ENCODE peak calls at places on chromosomes 2 and 18, in nine cellular contexts. G, K, D, H, Q, Z, N, C and O are unnamed samples.

GRCh38 chr2:139142252-139142651 is 362.1 kb upstream of the NXPH2 start:
- DNase-seq in G (no peak), K (peak; percentile 15), D (peak; percentile 1), H (no peak), Q (no peak), Z (no peak), N (peak; percentile 23), C (no peak), O (no peak)

GRCh38 chr2:64646007-64646880 is 7.5 kb downstream of the SERTAD2 start:
- DNase-seq in G (peak; percentile 48), K (peak; percentile 91), D (peak; percentile 69), H (peak; percentile 85), Q (peak; percentile 70), Z (peak; percentile 84), N (peak; percentile 70), C (peak; percentile 90), O (peak; percentile 42)

GRCh38 chr2:20231632-20232031 is 6.7 kb upstream of the SDC1 start:
- DNase-seq in G (no peak), K (peak; percentile 93), D (peak; percentile 76), H (no peak), Q (peak; percentile 78), Z (no peak), N (peak; percentile 94), C (no peak), O (no peak)

GRCh38 chr2:233446616-233447305 is 92.5 kb downstream of the DGKD start:
- DNase-seq in G (no peak), K (no peak), D (no peak), H (no peak), Q (no peak), Z (no peak), N (no peak), C (peak; percentile 24), O (no peak)

GRCh38 chr18:77039196-77040140 is 93.1 kb downstream of the MBP start:
- DNase-seq in G (no peak), K (no peak), D (no peak), H (no peak), Q (no peak), Z (no peak), N (no peak), C (no peak), O (no peak)

GRCh38 chr2:39743170-39743851 is 35.7 kb downstream of the THUMPD2 start:
- DNase-seq in G (no peak), K (no peak), D (peak; percentile 70), H (no peak), Q (peak; percentile 74), Z (no peak), N (no peak), C (no peak), O (no peak)

GRCh38 chr2:206218792-206219509 is 55.5 kb upstream of the ZDBF2 start:
- DNase-seq in G (no peak), K (no peak), D (no peak), H (no peak), Q (no peak), Z (no peak), N (no peak), C (no peak), O (no peak)

GRCh38 chr2:1024981-1025380 is 74.3 kb downstream of the SNTG2 start:
- DNase-seq in G (no peak), K (no peak), D (peak; percentile 8), H (no peak), Q (peak; percentile 37), Z (no peak), N (no peak), C (no peak), O (no peak)

GRCh38 chr2:54999182-54999581 is 51.1 kb downstream of the RTN4 start:
- DNase-seq in G (no peak), K (no peak), D (peak; percentile 77), H (no peak), Q (peak; percentile 83), Z (no peak), N (no peak), C (no peak), O (no peak)

GRCh38 chr2:241613018-241613780 is 23.8 kb downstream of the THAP4 start:
- DNase-seq in G (no peak), K (no peak), D (peak; percentile 26), H (no peak), Q (no peak), Z (no peak), N (no peak), C (no peak), O (no peak)

GRCh38 chr2:29443627-29444026 is 328.4 kb downstream of the CLIP4 start:
- DNase-seq in G (no peak), K (no peak), D (peak; percentile 49), H (no peak), Q (peak; percentile 86), Z (no peak), N (no peak), C (no peak), O (no peak)

GRCh38 chr2:174971868-174972781 is 33.1 kb downstream of the CHN1 start:
- DNase-seq in G (no peak), K (peak; percentile 48), D (peak; percentile 75), H (no peak), Q (peak; percentile 86), Z (no peak), N (peak; percentile 64), C (no peak), O (no peak)

GRCh38 chr2:72830273-72830672 is 4.4 kb upstream of the EXOC6B start:
- DNase-seq in G (no peak), K (no peak), D (no peak), H (no peak), Q (no peak), Z (no peak), N (no peak), C (no peak), O (no peak)

GRCh38 chr2:222307138-222307756 is 8.4 kb upstream of the PAX3 start:
- DNase-seq in G (no peak), K (peak; percentile 66), D (no peak), H (peak; percentile 70), Q (peak; percentile 55), Z (no peak), N (peak; percentile 36), C (no peak), O (no peak)

GRCh38 chr2:219358170-219359075 is 25.9 kb upstream of the RESP18 start:
- DNase-seq in G (no peak), K (no peak), D (no peak), H (no peak), Q (no peak), Z (no peak), N (no peak), C (no peak), O (no peak)

GRCh38 chr2:239429473-239430350 is 28.9 kb upstream of the HDAC4 start:
- DNase-seq in G (no peak), K (no peak), D (peak; percentile 39), H (no peak), Q (no peak), Z (no peak), N (no peak), C (no peak), O (no peak)

GRCh38 chr2:191740776-191741175 is 62.8 kb downstream of the NABP1 start:
- DNase-seq in G (no peak), K (no peak), D (no peak), H (no peak), Q (no peak), Z (no peak), N (no peak), C (no peak), O (no peak)

GRCh38 chr2:238097988-238098853 is 1.9 kb upstream of the ESPNL start:
- DNase-seq in G (no peak), K (peak; percentile 46), D (no peak), H (peak; percentile 78), Q (peak; percentile 42), Z (no peak), N (peak; percentile 55), C (peak; percentile 32), O (no peak)

GRCh38 chr2:163990088-163990487 is 254.3 kb upstream of the FIGN start:
- DNase-seq in G (no peak), K (no peak), D (no peak), H (no peak), Q (no peak), Z (no peak), N (no peak), C (no peak), O (no peak)

GRCh38 chr18:41690332-41691110 is 264.5 kb upstream of the PIK3C3 start:
- DNase-seq in G (no peak), K (no peak), D (no peak), H (no peak), Q (no peak), Z (no peak), N (no peak), C (no peak), O (no peak)

GRCh38 chr2:238424313-238424700 is 2.4 kb upstream of the ASB1 start:
- DNase-seq in G (no peak), K (no peak), D (peak; percentile 33), H (no peak), Q (peak; percentile 29), Z (no peak), N (no peak), C (no peak), O (no peak)

GRCh38 chr2:69755862-69756467 is 14.0 kb downstream of the ANXA4 start:
- DNase-seq in G (no peak), K (peak; percentile 81), D (peak; percentile 60), H (no peak), Q (peak; percentile 92), Z (no peak), N (peak; percentile 87), C (no peak), O (no peak)

GRCh38 chr2:23563673-23564617 is 179.0 kb downstream of the KLHL29 start:
- DNase-seq in G (no peak), K (peak; percentile 47), D (peak; percentile 69), H (peak; percentile 65), Q (peak; percentile 88), Z (no peak), N (no peak), C (no peak), O (peak; percentile 43)

GRCh38 chr2:165058471-165059265 is 103.3 kb upstream of the SLC38A11 start:
- DNase-seq in G (no peak), K (no peak), D (no peak), H (no peak), Q (no peak), Z (no peak), N (no peak), C (no peak), O (no peak)

GRCh38 chr2:234994340-234995321 is 42.8 kb downstream of the SH3BP4 start:
- DNase-seq in G (no peak), K (no peak), D (no peak), H (no peak), Q (no peak), Z (no peak), N (no peak), C (no peak), O (no peak)

GRCh38 chr18:47448956-47449355 is 197.5 kb upstream of the SKOR2 start:
- DNase-seq in G (no peak), K (no peak), D (no peak), H (no peak), Q (no peak), Z (no peak), N (no peak), C (no peak), O (no peak)

GRCh38 chr2:143161982-143162837 is 33.0 kb downstream of the ARHGAP15 start:
- DNase-seq in G (no peak), K (peak; percentile 44), D (peak; percentile 58), H (no peak), Q (peak; percentile 31), Z (peak; percentile 26), N (peak; percentile 41), C (no peak), O (peak; percentile 40)

GRCh38 chr2:96109931-96110511 is 6.3 kb downstream of the ADRA2B start:
- DNase-seq in G (no peak), K (no peak), D (no peak), H (no peak), Q (no peak), Z (no peak), N (no peak), C (peak; percentile 19), O (no peak)

GRCh38 chr18:34947711-34948125 is 93.5 kb upstream of the MAPRE2 start:
- DNase-seq in G (no peak), K (no peak), D (peak; percentile 65), H (no peak), Q (peak; percentile 53), Z (no peak), N (peak; percentile 20), C (no peak), O (no peak)

GRCh38 chr2:222295368-222296041 is 3.3 kb downstream of the PAX3 start:
- DNase-seq in G (no peak), K (no peak), D (peak; percentile 14), H (no peak), Q (peak; percentile 42), Z (no peak), N (no peak), C (no peak), O (no peak)

GRCh38 chr2:38572167-38572566 is 30.6 kb downstream of the HNRNPLL start:
- DNase-seq in G (peak; percentile 34), K (no peak), D (peak; percentile 89), H (no peak), Q (peak; percentile 50), Z (no peak), N (no peak), C (no peak), O (no peak)